ENCODE peak calls at places on chromosomes 12 and 14, in ten cellular contexts. X, D, Y, K, R, Z, Q, U, M and P are unnamed samples. For H3K36me3 and H3K9me3, the result is how much of the 10 kb centered on the place peaks cover.

GRCh38 chr12:20451759-20452158 is 83.4 kb downstream of the PDE3A start:
- DNase-seq in Z (no peak), D (no peak), Y (peak), R (no peak), Q (no peak), K (no peak), U (no peak), M (no peak), X (no peak), P (peak)

GRCh38 chr14:38838979-38839323 is 264.1 kb downstream of the SEC23A start:
- DNase-seq in X (no peak), Z (no peak), D (no peak), K (no peak), M (no peak), Y (no peak), U (no peak), Q (no peak), R (peak), P (no peak)

GRCh38 chr14:76034566-76034965 is 49.0 kb downstream of the IFT43 start:
- DNase-seq in Q (no peak), X (no peak), R (no peak), K (no peak), Y (no peak), M (no peak), D (no peak), Z (no peak), U (no peak), P (no peak)

GRCh38 chr12:22935501-22935900 is 310.5 kb downstream of the ETNK1 start:
- DNase-seq in M (no peak), Q (no peak), X (no peak), Z (no peak), K (no peak), Y (no peak), D (no peak), U (no peak), R (no peak), P (no peak)

GRCh38 chr12:131122631-131123030 is 168.9 kb downstream of the ADGRD1 start:
- DNase-seq in K (no peak), R (no peak), Y (no peak), M (no peak), D (no peak), Z (no peak), U (no peak), Q (no peak), X (no peak), P (no peak)

GRCh38 chr12:51475543-51475942 is 50.9 kb downstream of the SLC4A8 start:
- DNase-seq in Y (no peak), Z (peak), X (no peak), R (no peak), K (no peak), M (no peak), U (no peak), D (no peak), Q (no peak), P (peak)

GRCh38 chr12:20716037-20716436 is 20.9 kb downstream of the SLCO1C1 start:
- DNase-seq in Q (no peak), U (no peak), D (no peak), R (no peak), X (peak), Y (no peak), Z (no peak), M (peak), K (no peak), P (no peak)

GRCh38 chr12:42213023-42213422 is 25.0 kb downstream of the YAF2 start:
- DNase-seq in U (no peak), X (no peak), Z (no peak), R (no peak), M (no peak), D (no peak), Q (no peak), K (no peak), Y (no peak), P (no peak)

GRCh38 chr12:68400231-68400829 is 68.2 kb upstream of the MDM1 start:
- DNase-seq in Z (no peak), X (no peak), M (no peak), Y (no peak), R (no peak), D (no peak), U (no peak), K (no peak), Q (no peak), P (no peak)

GRCh38 chr14:28294834-28295440 is 471.6 kb upstream of the FOXG1 start:
- DNase-seq in U (no peak), Y (peak), K (no peak), D (no peak), M (peak), Q (no peak), Z (no peak), R (no peak), X (no peak), P (peak)

GRCh38 chr12:96194901-96195844 is 998 bp downstream of the ELK3 start:
- DNase-seq in M (peak), K (peak), Q (no peak), U (no peak), X (no peak), Z (peak), Y (peak), D (peak), R (peak), P (peak)

GRCh38 chr12:49587174-49587908 is 18.1 kb downstream of the FAM186B start:
- DNase-seq in Q (no peak), D (no peak), U (no peak), M (no peak), Z (no peak), K (no peak), Y (no peak), R (no peak), X (no peak), P (no peak)

GRCh38 chr12:38547586-38547985 is 231.0 kb downstream of the ALG10B start:
- DNase-seq in Z (no peak), Q (no peak), K (no peak), M (no peak), X (no peak), U (no peak), D (no peak), Y (no peak), R (no peak), P (no peak)

GRCh38 chr14:52356025-52356424 is 41.9 kb downstream of the PTGER2 start:
- DNase-seq in X (no peak), U (no peak), K (no peak), D (no peak), Y (no peak), M (no peak), Q (no peak), R (no peak), Z (no peak), P (no peak)

GRCh38 chr14:94088516-94088915 is 7.4 kb downstream of the IFI27L1 start:
- DNase-seq in Q (no peak), Z (no peak), Y (no peak), K (no peak), U (no peak), M (no peak), X (no peak), D (no peak), R (no peak), P (no peak)

GRCh38 chr12:13000616-13000934 is 510 bp upstream of the HEBP1 start:
- DNase-seq in R (no peak), Z (no peak), Q (no peak), D (no peak), X (no peak), Y (no peak), U (no peak), K (no peak), M (no peak), P (peak)

GRCh38 chr12:93244514-93245077 is 133.1 kb upstream of the NUDT4 start:
- DNase-seq in M (peak), Y (no peak), Q (no peak), U (no peak), R (no peak), X (no peak), K (no peak), D (no peak), Z (no peak), P (no peak)

GRCh38 chr14:72839753-72840390 is 54.0 kb downstream of the DPF3 start:
- DNase-seq in U (no peak), R (no peak), X (no peak), Z (no peak), Q (peak), D (no peak), M (no peak), K (no peak), Y (no peak), P (no peak)

GRCh38 chr14:20684662-20685456 is 499 bp downstream of the RNASE4 start:
- DNase-seq in Z (peak), D (no peak), X (no peak), Y (peak), R (peak), M (no peak), U (peak), K (peak), Q (no peak), P (peak)

GRCh38 chr12:116697305-116698130 is 40.4 kb downstream of the SPRING1 start:
- DNase-seq in K (no peak), X (no peak), D (no peak), U (no peak), Y (peak), Q (no peak), Z (peak), R (no peak), M (no peak), P (no peak)

GRCh38 chr14:104239866-104240301 is 101.5 kb downstream of the KIF26A start:
- DNase-seq in Q (peak), X (no peak), M (no peak), D (no peak), Z (peak), U (peak), R (peak), K (no peak), Y (no peak), P (no peak)

GRCh38 chr14:54147758-54148157 is 191.1 kb upstream of the BMP4 start:
- DNase-seq in X (no peak), R (no peak), Z (no peak), K (no peak), D (no peak), M (no peak), U (no peak), Y (no peak), Q (no peak), P (no peak)

GRCh38 chr12:50188875-50189575 is 21.9 kb upstream of the CERS5 start:
- DNase-seq in U (no peak), X (no peak), Y (no peak), Q (no peak), R (no peak), Z (no peak), M (peak), D (no peak), K (no peak), P (no peak)

GRCh38 chr12:109767456-109767855 is 53.8 kb downstream of the FAM222A start:
- DNase-seq in R (no peak), Z (no peak), K (no peak), D (no peak), Q (no peak), M (no peak), X (no peak), Y (no peak), U (no peak), P (no peak)

GRCh38 chr12:95557625-95558024 is 6.3 kb upstream of the USP44 start:
- DNase-seq in U (no peak), K (no peak), Y (no peak), R (no peak), M (no peak), Q (no peak), D (no peak), X (no peak), Z (no peak), P (no peak)

GRCh38 chr12:94834036-94834625 is 169.4 kb downstream of the NDUFA12 start:
- DNase-seq in K (no peak), R (no peak), Q (no peak), Y (no peak), Z (no peak), M (no peak), X (no peak), U (no peak), D (no peak), P (no peak)

GRCh38 chr14:104115131-104115600 is 23.2 kb upstream of the KIF26A start:
- DNase-seq in K (peak), M (no peak), X (no peak), Q (peak), Z (peak), Y (no peak), D (no peak), R (peak), U (no peak), P (no peak)

GRCh38 chr12:104630230-104630670 is 173.5 kb downstream of the CHST11 start:
- DNase-seq in Q (no peak), X (no peak), R (no peak), Z (no peak), D (no peak), M (no peak), K (no peak), U (no peak), Y (no peak), P (no peak)

GRCh38 chr12:115752913-115753726 is 524.4 kb downstream of the MED13L start:
- DNase-seq in Y (peak), Q (no peak), Z (peak), X (no peak), K (no peak), M (peak), R (no peak), D (no peak), U (no peak), P (peak)

GRCh38 chr12:6667559-6668210 is 4.8 kb upstream of the ING4 start:
- DNase-seq in Z (no peak), K (no peak), M (no peak), D (no peak), Q (no peak), X (no peak), Y (no peak), U (no peak), R (no peak), P (no peak)

GRCh38 chr14:36518586-36519430 is 1.2 kb downstream of the NKX2-1 start:
- DNase-seq in Z (no peak), U (peak), X (no peak), M (no peak), K (no peak), Q (no peak), R (no peak), D (no peak), Y (no peak), P (peak)

GRCh38 chr14:24052656-24053547 is 1.1 kb downstream of the CARMIL3 start:
- DNase-seq in M (no peak), Y (no peak), Z (no peak), Q (no peak), U (no peak), X (no peak), R (no peak), D (peak), K (no peak), P (no peak)

GRCh38 chr14:50714452-50715073 is 46.5 kb upstream of the SAV1 start:
- DNase-seq in R (no peak), D (no peak), X (no peak), Y (peak), U (no peak), M (peak), Z (no peak), Q (no peak), K (no peak), P (peak)

GRCh38 chr14:22024117-22024516 is 350.5 kb upstream of the OR4E1 start:
- DNase-seq in U (no peak), K (no peak), Q (no peak), D (no peak), Z (no peak), R (no peak), M (no peak), X (no peak), Y (no peak), P (no peak)

GRCh38 chr12:26863515-26863914 is 30.5 kb upstream of the ITPR2 start:
- DNase-seq in K (no peak), Q (no peak), M (peak), Y (peak), R (no peak), Z (no peak), U (no peak), X (no peak), D (no peak), P (peak)

DNA sequence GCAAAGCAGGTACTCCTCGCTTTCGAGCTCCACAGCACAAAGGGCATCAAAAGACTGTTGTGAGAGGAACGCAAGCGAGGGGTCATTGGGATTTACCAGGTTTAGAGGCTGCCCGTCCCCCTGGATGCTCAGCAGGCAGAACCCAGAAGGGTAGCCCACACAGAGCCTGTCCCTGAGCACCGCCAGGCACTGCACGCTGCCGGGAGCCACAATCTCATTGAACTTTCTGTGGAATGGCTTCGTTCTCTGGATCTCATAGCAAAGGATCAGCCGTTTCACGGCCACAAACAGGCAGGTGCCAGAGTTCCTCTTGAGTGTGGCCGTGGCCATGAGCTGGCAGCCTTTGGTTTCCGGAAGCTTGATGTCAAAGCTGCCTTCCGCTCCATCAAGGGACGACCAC is 21.5 kb downstream of the AMN start:
- DNase-seq in M (no peak), K (no peak), X (no peak), Z (no peak), D (no peak), U (peak), Q (peak), R (no peak), Y (no peak), P (no peak)
- H3K36me3 ChIP-seq in M (under half), K (under half), X (under half), Z (half or more), D (under half), U (half or more), Q (under half), R (under half), Y (under half), P (half or more)

GRCh38 chr14:56160058-56160457 is 41.8 kb downstream of the PELI2 start:
- DNase-seq in M (no peak), Y (no peak), Q (no peak), U (no peak), R (no peak), K (no peak), D (no peak), X (no peak), Z (no peak), P (no peak)

GRCh38 chr14:56159066-56159465 is 40.9 kb downstream of the PELI2 start:
- DNase-seq in X (no peak), D (no peak), Y (no peak), Q (no peak), U (no peak), K (no peak), Z (no peak), R (no peak), M (no peak), P (no peak)

GRCh38 chr14:56156096-56156495 is 37.9 kb downstream of the PELI2 start:
- DNase-seq in Z (no peak), X (no peak), Y (no peak), M (no peak), K (no peak), D (no peak), U (no peak), R (no peak), Q (no peak), P (peak)

DNA sequence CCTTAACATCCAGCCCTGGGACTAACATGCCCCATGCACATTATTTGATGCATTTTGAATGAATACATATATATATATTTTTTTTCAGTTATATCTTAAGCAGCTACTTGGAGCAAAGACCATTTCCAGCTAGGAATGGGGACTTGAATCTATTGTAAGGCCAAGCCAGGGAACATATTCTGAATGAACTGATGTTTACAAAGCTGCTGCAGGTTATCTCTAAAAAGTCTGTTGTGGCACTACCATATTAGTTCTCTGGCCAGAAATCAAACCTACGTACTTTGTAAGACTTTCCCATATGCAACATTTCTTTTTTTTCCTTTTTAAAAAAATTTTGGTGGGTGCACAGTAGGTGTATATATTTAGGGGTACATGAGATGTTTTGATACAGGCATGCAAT is 43.4 kb downstream of the PELI2 start:
- DNase-seq in X (no peak), D (no peak), K (no peak), M (no peak), Z (no peak), Q (no peak), U (no peak), Y (no peak), R (no peak), P (no peak)
- H3K9me3 ChIP-seq in X (under half), D (under half), K (under half), M (under half), Z (under half), Q (under half), U (under half), Y (under half), R (under half), P (under half)

GRCh38 chr14:96847451-96847850 is 50.3 kb downstream of the VRK1 start:
- DNase-seq in Z (no peak), Y (no peak), X (no peak), R (no peak), K (no peak), Q (no peak), U (no peak), M (no peak), D (no peak), P (no peak)
- H3K36me3 ChIP-seq in Z (under half), Y (under half), X (under half), R (under half), K (under half), Q (under half), U (under half), M (under half), D (under half), P (under half)

GRCh38 chr14:106809615-106810014 is 1283.2 kb downstream of the TMEM121 start:
- DNase-seq in X (no peak), R (no peak), Q (no peak), Z (no peak), D (no peak), M (no peak), U (no peak), Y (no peak), K (no peak), P (no peak)
- H3K9me3 ChIP-seq in X (half or more), R (under half), Q (under half), Z (under half), D (under half), M (under half), U (under half), Y (under half), K (under half), P (under half)

GRCh38 chr12:2922329-2922728 is 31.6 kb downstream of the TULP3 start:
- DNase-seq in Q (no peak), U (no peak), D (no peak), Y (no peak), M (no peak), R (no peak), Z (no peak), K (no peak), X (no peak), P (no peak)
- H3K36me3 ChIP-seq in Q (under half), U (half or more), D (under half), Y (under half), M (under half), R (under half), Z (half or more), K (under half), X (under half), P (half or more)

GRCh38 chr12:132925597-132926416 is 30.3 kb downstream of the ZNF605 start:
- DNase-seq in Y (no peak), R (no peak), K (no peak), Z (no peak), D (no peak), X (no peak), M (no peak), U (no peak), Q (no peak), P (no peak)

GRCh38 chr12:132923356-132923909 is 32.7 kb downstream of the ZNF605 start:
- DNase-seq in Z (no peak), K (no peak), R (no peak), Y (no peak), Q (no peak), M (no peak), X (no peak), D (no peak), U (no peak), P (no peak)

GRCh38 chr12:132922676-132923075 is 33.4 kb downstream of the ZNF605 start:
- DNase-seq in U (no peak), Z (no peak), Y (no peak), Q (no peak), R (no peak), D (no peak), K (no peak), X (no peak), M (no peak), P (no peak)

GRCh38 chr12:132926417-132926833 is 29.7 kb downstream of the ZNF605 start:
- DNase-seq in U (no peak), Q (no peak), Z (no peak), R (no peak), D (no peak), X (no peak), Y (no peak), M (no peak), K (no peak), P (no peak)

DNA sequence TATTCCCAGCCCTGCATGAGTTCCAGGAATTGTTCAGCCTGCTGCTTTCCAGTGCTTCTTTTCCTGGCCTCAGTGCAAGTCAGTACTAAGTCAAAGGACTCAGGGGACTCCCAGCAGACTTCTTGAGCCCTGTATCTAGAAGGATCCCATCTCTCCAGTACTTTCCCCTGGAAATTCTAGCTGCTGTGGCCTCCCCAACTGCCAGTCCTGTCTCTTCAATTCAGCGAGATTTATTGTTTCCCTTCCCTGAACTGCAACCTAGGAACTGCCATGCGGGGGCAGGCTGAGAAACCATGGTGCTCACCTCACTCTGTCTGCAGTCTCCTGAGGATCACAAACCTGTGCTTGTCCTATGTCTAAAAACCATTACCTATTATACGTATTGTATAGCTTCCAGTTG is 31.8 kb downstream of the ZNF605 start:
- DNase-seq in Q (no peak), R (no peak), X (no peak), D (no peak), Y (no peak), U (no peak), Z (no peak), K (no peak), M (no peak), P (no peak)
- H3K9me3 ChIP-seq in Q (half or more), R (half or more), X (half or more), D (half or more), Y (under half), U (half or more), Z (half or more), K (under half), M (under half), P (half or more)